ENCODE peak calls at places on chromosomes 13 and 19, in nine cellular contexts. V is fibroblast of pulmonary artery; R is cardiac fibroblast; Y is neural crest cell; K is type B pancreatic cell; H is RCC 7860; P is RWPE1; O is stimulated activated CD4-positive, alpha-beta T cell treated with anti-CD3 and anti-CD28 coated beads, Interleukin-2, amount 100 ng/mL, for 48 hours; E is HT1080. F is an unnamed sample.

GRCh38 chr13:106052200-106052767 is 483.2 kb downstream of the EFNB2 start:
- DNase-seq in H (no peak), P (no peak), K (no peak), O (no peak), V (no peak), Y (no peak), E (no peak), R (no peak), F (no peak)

GRCh38 chr19:1823539-1824251 is 11.6 kb upstream of the ATP8B3 start:
- DNase-seq in E (no peak), K (no peak), V (no peak), R (no peak), O (no peak), P (no peak), H (no peak), Y (no peak), F (no peak)

GRCh38 chr13:100544866-100545683 is 43.5 kb downstream of the GGACT start:
- DNase-seq in H (no peak), O (no peak), V (no peak), E (no peak), K (peak), Y (no peak), R (no peak), P (no peak), F (peak)

GRCh38 chr19:8255426-8256125 is 46.4 kb downstream of the CERS4 start:
- DNase-seq in H (no peak), O (no peak), E (no peak), R (no peak), K (no peak), P (no peak), Y (no peak), V (no peak), F (no peak)

GRCh38 chr19:7869910-7870511 is 4.2 kb downstream of the PRR36 start:
- DNase-seq in R (peak), V (peak), E (peak), Y (no peak), O (no peak), P (peak), K (no peak), H (no peak), F (no peak)

GRCh38 chr13:73335226-73335625 is 276.4 kb downstream of the KLF5 start:
- DNase-seq in V (peak), O (no peak), P (peak), H (peak), K (no peak), R (peak), Y (no peak), E (peak), F (no peak)

GRCh38 chr19:18737337-18737953 is 53.7 kb downstream of the COMP start:
- DNase-seq in R (no peak), H (no peak), E (no peak), Y (no peak), K (no peak), O (no peak), V (no peak), P (no peak), F (no peak)

GRCh38 chr13:51942189-51942588 is 69.1 kb downstream of the ATP7B start:
- DNase-seq in P (peak), H (no peak), K (no peak), V (no peak), E (no peak), O (no peak), Y (no peak), R (no peak), F (peak)

GRCh38 chr19:5832049-5832448 is 7.5 kb downstream of the FUT6 start:
- DNase-seq in Y (no peak), P (no peak), O (no peak), R (no peak), K (no peak), V (no peak), E (no peak), H (no peak), F (no peak)

GRCh38 chr19:16895467-16896097 is 6.8 kb downstream of the F2RL3 start:
- DNase-seq in H (no peak), O (no peak), R (peak), E (no peak), Y (no peak), P (no peak), V (peak), K (no peak), F (no peak)

GRCh38 chr13:101242720-101243119 is 173.6 kb downstream of the NALCN start:
- DNase-seq in R (no peak), K (no peak), H (no peak), O (no peak), P (peak), Y (no peak), V (peak), E (no peak), F (no peak)

GRCh38 chr19:8158411-8159074 is 9.2 kb upstream of the FBN3 start:
- DNase-seq in H (peak), K (no peak), O (peak), Y (peak), V (peak), E (peak), R (peak), P (peak), F (no peak)

GRCh38 chr13:93847162-93847561 is 620.6 kb downstream of the GPC6 start:
- DNase-seq in O (no peak), R (peak), Y (no peak), H (peak), P (peak), K (no peak), V (peak), E (peak), F (no peak)

GRCh38 chr19:48543121-48543710 is 8.8 kb upstream of the SULT2B1 start:
- DNase-seq in O (no peak), R (peak), V (peak), K (no peak), H (peak), Y (no peak), E (peak), P (peak), F (no peak)

GRCh38 chr19:47419037-47419783 is at the start of gene MEIS3:
- DNase-seq in K (no peak), E (no peak), V (no peak), O (no peak), H (no peak), Y (no peak), P (no peak), R (no peak), F (no peak)

GRCh38 chr19:15456871-15457700 is 7.3 kb downstream of the RASAL3 start:
- DNase-seq in E (no peak), K (no peak), H (no peak), Y (no peak), R (no peak), P (peak), V (no peak), O (no peak), F (no peak)

GRCh38 chr13:51955281-51955771 is 55.9 kb downstream of the ATP7B start:
- DNase-seq in R (no peak), V (no peak), H (no peak), O (no peak), P (no peak), K (no peak), E (peak), Y (no peak), F (no peak)

GRCh38 chr13:54029720-54030119 is 1001.1 kb downstream of the OLFM4 start:
- DNase-seq in K (no peak), P (no peak), R (no peak), E (no peak), H (no peak), V (no peak), Y (no peak), O (no peak), F (no peak)

GRCh38 chr19:35533822-35534521 is 716 bp downstream of the GAPDHS start:
- DNase-seq in H (no peak), R (peak), E (no peak), O (no peak), P (no peak), K (no peak), V (peak), Y (no peak), F (no peak)

GRCh38 chr13:32669030-32669646 is 82.9 kb downstream of the PDS5B start:
- DNase-seq in H (peak), O (no peak), V (peak), E (peak), R (peak), K (no peak), Y (no peak), P (peak), F (no peak)

GRCh38 chr13:99610702-99611289 is 109.5 kb downstream of the TM9SF2 start:
- DNase-seq in K (no peak), V (no peak), Y (no peak), R (no peak), O (no peak), H (no peak), P (no peak), E (no peak), F (no peak)

GRCh38 chr19:40623403-40624239 is 22.5 kb downstream of the LTBP4 start:
- DNase-seq in R (peak), V (peak), H (peak), P (peak), E (peak), O (no peak), Y (no peak), K (no peak), F (no peak)

GRCh38 chr19:7533925-7534480 is 1.5 kb upstream of the PNPLA6 start:
- DNase-seq in V (peak), H (peak), Y (peak), O (peak), E (peak), R (peak), P (peak), K (no peak), F (no peak)

GRCh38 chr13:28618595-28618994 is 40.3 kb upstream of the POMP start:
- DNase-seq in R (no peak), H (no peak), K (no peak), Y (no peak), E (no peak), O (no peak), P (no peak), V (no peak), F (no peak)

GRCh38 chr19:30062331-30063183 is 120.5 kb downstream of the URI1 start:
- DNase-seq in Y (no peak), E (no peak), H (no peak), P (no peak), O (no peak), R (no peak), V (no peak), K (no peak), F (peak)

GRCh38 chr13:67221630-67222226 is 8.4 kb downstream of the PCDH9 start:
- DNase-seq in Y (no peak), H (no peak), R (peak), P (no peak), O (no peak), K (no peak), E (no peak), V (no peak), F (no peak)

GRCh38 chr13:54768214-54768613 is 1739.6 kb downstream of the OLFM4 start:
- DNase-seq in K (no peak), E (no peak), Y (no peak), O (no peak), V (no peak), R (no peak), H (no peak), P (no peak), F (no peak)

GRCh38 chr19:13022859-13023636 is 27.8 kb downstream of the NFIX start:
- DNase-seq in V (peak), E (peak), R (peak), O (no peak), P (peak), K (no peak), H (no peak), Y (no peak), F (no peak)

GRCh38 chr19:47750752-47751151 is 5.4 kb downstream of the NOP53 start:
- DNase-seq in V (no peak), R (no peak), K (no peak), Y (no peak), H (no peak), P (no peak), E (no peak), O (no peak), F (no peak)

GRCh38 chr13:33918199-33918932 is 100.4 kb downstream of the RFC3 start:
- DNase-seq in K (no peak), H (peak), V (peak), Y (no peak), O (no peak), R (peak), E (peak), P (peak), F (no peak)

GRCh38 chr13:70173236-70173959 is 65.1 kb upstream of the KLHL1 start:
- DNase-seq in Y (no peak), V (no peak), P (no peak), O (no peak), R (no peak), H (no peak), K (no peak), E (no peak), F (no peak)